ENCODE peak calls at places on chromosome 5, in four cellular contexts. A is K562, K is GM12878, H is H1. O is an unnamed sample.
A peak's percentile ranks its signal among the peaks of the same experiment; 100 is the strongest.

GRCh38 chr5:143932584-143932983 is 120.6 kb downstream of the HMHB1 start:
- DNase-seq in H (no peak), A (no peak), K (no peak), O (no peak)

GRCh38 chr5:113230711-113231652 is 203.8 kb downstream of the TSSK1B start:
- DNase-seq in A (no peak), H (peak; percentile 3), K (no peak), O (no peak)

GRCh38 chr5:107314330-107314729 is 356.4 kb downstream of the EFNA5 start:
- DNase-seq in A (no peak), H (no peak), K (no peak), O (no peak)

GRCh38 chr5:2634399-2635176 is 116.9 kb downstream of the IRX2 start:
- DNase-seq in A (no peak), K (no peak), H (no peak), O (no peak)

GRCh38 chr5:171710451-171711024 is 75.1 kb upstream of the SMIM23 start:
- DNase-seq in K (no peak), A (no peak), H (peak; percentile 39), O (no peak)

GRCh38 chr5:67301285-67301904 is 104.8 kb upstream of the CD180 start:
- DNase-seq in H (no peak), K (no peak), A (no peak), O (no peak)

GRCh38 chr5:157197088-157197487 is 16.4 kb downstream of the ITK start:
- DNase-seq in A (no peak), K (no peak), H (no peak), O (no peak)

GRCh38 chr5:172454355-172455086 is at the start of gene SH3PXD2B:
- DNase-seq in A (peak; percentile 71), K (no peak), H (peak; percentile 82), O (peak; percentile 94)

GRCh38 chr5:142012186-142012785 is 541 bp downstream of the GNPDA1 start:
- DNase-seq in A (peak; percentile 60), K (no peak), H (peak; percentile 86), O (peak; percentile 71)

GRCh38 chr5:122076669-122077450 is 1.2 kb downstream of the LOX start:
- DNase-seq in K (no peak), H (peak; percentile 97), A (no peak), O (peak; percentile 74)

GRCh38 chr5:122077451-122078115 is 476 bp downstream of the LOX start:
- DNase-seq in A (no peak), K (no peak), H (peak; percentile 82), O (peak; percentile 73)

GRCh38 chr5:122076023-122076422 is 2.0 kb downstream of the LOX start:
- DNase-seq in A (no peak), K (no peak), H (no peak), O (no peak)

GRCh38 chr5:122081541-122081940 is 3.5 kb upstream of the LOX start:
- DNase-seq in K (no peak), H (no peak), A (no peak), O (no peak)

GRCh38 chr5:122078116-122078865 is at the start of gene LOX:
- DNase-seq in H (peak; percentile 67), K (no peak), A (no peak), O (peak; percentile 54)
- TF ChIP-seq NRF1 in H (no peak), K (no peak), A (no peak), O (no peak)

GRCh38 chr5:150116667-150117395 is 30.5 kb upstream of the CSF1R start:
- DNase-seq in A (peak; percentile 31), H (no peak), K (no peak), O (peak; percentile 3)
- TF ChIP-seq NRF1 in A (no peak), H (no peak), K (no peak), O (no peak)

DNA sequence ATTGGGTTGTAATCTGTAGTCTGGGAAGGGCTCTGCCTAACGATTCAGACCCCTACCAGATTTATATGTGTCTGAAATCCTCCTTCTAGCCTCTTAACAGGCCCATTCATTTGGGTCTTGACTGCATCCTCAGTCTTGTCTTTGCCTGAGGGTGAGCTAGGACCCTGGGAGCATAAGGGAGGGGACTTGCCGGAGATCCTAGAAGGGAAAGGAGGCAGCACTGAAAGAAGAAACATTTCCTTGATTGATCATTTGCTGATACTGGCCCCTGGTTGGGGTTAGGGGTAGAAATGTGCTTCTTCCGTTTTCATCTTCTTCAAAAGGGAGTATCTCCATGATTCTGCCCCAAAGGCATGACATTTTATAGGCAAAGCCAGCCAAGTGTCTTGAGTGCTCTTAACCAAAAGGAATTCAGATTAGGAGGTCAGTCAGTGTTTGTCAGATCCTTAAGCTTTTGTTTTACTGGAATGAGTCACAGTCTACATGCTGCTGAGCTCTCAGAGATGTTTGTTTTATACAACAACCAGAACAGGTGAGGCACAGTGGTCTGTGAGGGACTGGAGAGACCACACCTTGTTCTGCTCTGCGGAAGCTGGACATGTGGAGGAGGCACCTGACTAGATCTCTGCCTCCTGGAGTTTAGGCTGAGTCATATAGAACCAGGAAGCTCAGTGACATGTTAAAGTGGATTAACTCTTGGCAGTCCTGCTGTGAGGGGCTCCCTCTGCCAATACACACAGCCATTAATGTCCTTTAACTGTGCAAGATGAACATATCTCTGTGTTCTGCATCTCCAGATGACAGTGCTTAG is 37.7 kb downstream of the PCDHAC2 start:
- DNase-seq in A (no peak), H (peak; percentile 54), K (no peak), O (peak; percentile 59)
- TF ChIP-seq NRF1 in A (no peak), H (no peak), K (no peak), O (no peak)

GRCh38 chr5:54904425-54904824 is 81.0 kb downstream of the ESM1 start:
- DNase-seq in A (no peak), H (no peak), K (no peak), O (no peak)
- TF ChIP-seq NRF1 in A (no peak), H (no peak), K (no peak), O (no peak)

O was measured in SK-N-SH.